ENCODE peak calls at places on chromosomes 7 and 10, in eight cellular contexts. D is HCT116, F is HCEC 1CT, C is fibroblast of the conjunctiva, L is IMR-90, R is astrocyte of the hippocampus, P is brain microvascular endothelial cell, E is Daoy. W is an unnamed sample.

GRCh38 chr7:47451851-47452205 is 130.1 kb downstream of the TNS3 start:
- DNase-seq in D (no peak), F (peak), C (no peak), L (peak), R (peak), P (no peak), E (no peak), W (no peak)

GRCh38 chr10:23198610-23198939 is 6.5 kb downstream of the PTF1A start:
- DNase-seq in D (no peak), F (no peak), C (no peak), L (no peak), R (no peak), P (no peak), E (no peak), W (no peak)

GRCh38 chr7:32501522-32501921 is 6.2 kb downstream of the AVL9 start:
- DNase-seq in D (peak), F (peak), C (peak), L (peak), R (peak), P (no peak), E (peak), W (no peak)

GRCh38 chr10:29691564-29692064 is 56.8 kb upstream of the SVIL start:
- DNase-seq in D (no peak), F (peak), C (no peak), L (peak), R (peak), P (peak), E (peak), W (no peak)

GRCh38 chr10:15370741-15371701 is at the start of gene FAM171A1:
- DNase-seq in D (no peak), F (peak), C (peak), L (peak), R (peak), P (no peak), E (peak), W (peak)

GRCh38 chr10:74208081-74208480 is 57.1 kb downstream of the ADK start:
- DNase-seq in D (no peak), F (no peak), C (no peak), L (no peak), R (no peak), P (no peak), E (no peak), W (no peak)

GRCh38 chr7:152894295-152895170 is 135.0 kb downstream of the ACTR3B start:
- DNase-seq in D (no peak), F (no peak), C (no peak), L (no peak), R (peak), P (no peak), E (peak), W (no peak)

GRCh38 chr7:14761506-14762296 is 140.8 kb downstream of the DGKB start:
- DNase-seq in D (no peak), F (peak), C (peak), L (peak), R (peak), P (peak), E (peak), W (no peak)

GRCh38 chr10:77513783-77514331 is 123.8 kb downstream of the KCNMA1 start:
- DNase-seq in D (peak), F (peak), C (no peak), L (peak), R (peak), P (peak), E (peak), W (no peak)

GRCh38 chr7:102193806-102194205 is 92.9 kb upstream of the SH2B2 start:
- DNase-seq in D (no peak), F (peak), C (peak), L (peak), R (peak), P (peak), E (peak), W (no peak)

GRCh38 chr7:148540041-148540738 is 50.4 kb upstream of the C7orf33 start:
- DNase-seq in D (peak), F (peak), C (peak), L (peak), R (peak), P (peak), E (peak), W (no peak)

GRCh38 chr10:19847321-19847720 is 31.1 kb downstream of the PLXDC2 start:
- DNase-seq in D (no peak), F (no peak), C (no peak), L (peak), R (peak), P (peak), E (no peak), W (no peak)

GRCh38 chr7:88167223-88167622 is 52.6 kb downstream of the SRI start:
- DNase-seq in D (no peak), F (no peak), C (no peak), L (no peak), R (no peak), P (no peak), E (no peak), W (no peak)

GRCh38 chr7:134905375-134905774 is 80.9 kb upstream of the AGBL3 start:
- DNase-seq in D (no peak), F (peak), C (peak), L (peak), R (peak), P (peak), E (peak), W (peak)

GRCh38 chr10:70122742-70123141 is 9.9 kb downstream of the AIFM2 start:
- DNase-seq in D (no peak), F (no peak), C (no peak), L (peak), R (peak), P (no peak), E (no peak), W (no peak)

GRCh38 chr10:97059006-97059871 is 126.5 kb downstream of the SLIT1 start:
- DNase-seq in D (no peak), F (no peak), C (no peak), L (no peak), R (no peak), P (no peak), E (no peak), W (no peak)

GRCh38 chr7:106236065-106236464 is 48.7 kb downstream of the NAMPT start:
- DNase-seq in D (no peak), F (no peak), C (no peak), L (no peak), R (no peak), P (no peak), E (no peak), W (no peak)